ENCODE peak calls at places on chromosomes 2 and 18, in ten cellular contexts. K is stimulated activated CD8-positive, alpha-beta memory T cell treated with anti-CD3 and anti-CD28 coated beads, Interleukin-12 subunit alpha, Interleukin-12 subunit beta, amount 100 ng/mL, for 1 hour; F is astrocyte of the spinal cord; V is MCF 10A; G is activated T-helper 1 cell treated with anti-CD3 and anti-CD28 coated beads, Interleukin-2, amount 50 U/mL, for 16 hours; S is GM19239; R is NCI-H345; W is activated CD4-positive, alpha-beta T cell treated with anti-CD3 and anti-CD28 coated beads, Interleukin-2, amount 50 U/mL, for 48 hours; U is Caki2; T is neural crest cell. M is an unnamed sample.

GRCh38 chr2:235692671-235693171 is 198.9 kb downstream of the AGAP1 start:
- DNase-seq in K (no peak), F (no peak), V (no peak), G (no peak), S (no peak), R (no peak), W (no peak), U (no peak), T (no peak), M (no peak)

GRCh38 chr2:177169810-177170514 is 42.6 kb upstream of the HNRNPA3 start:
- DNase-seq in K (no peak), F (no peak), V (peak; percentile 95), G (no peak), S (no peak), R (peak; percentile 93), W (no peak), U (no peak), T (no peak), M (peak; percentile 97)

GRCh38 chr2:239445771-239446524 is 45.1 kb upstream of the HDAC4 start:
- DNase-seq in K (no peak), F (no peak), V (peak; percentile 20), G (no peak), S (no peak), R (no peak), W (no peak), U (no peak), T (no peak), M (peak; percentile 50)

GRCh38 chr2:241833101-241833937 is 24.3 kb downstream of the NEU4 start:
- DNase-seq in K (no peak), F (no peak), V (peak; percentile 73), G (no peak), S (no peak), R (no peak), W (no peak), U (no peak), T (no peak), M (no peak)

GRCh38 chr2:215161301-215161829 is 22.9 kb upstream of the ABCA12 start:
- DNase-seq in K (no peak), F (no peak), V (no peak), G (no peak), S (no peak), R (no peak), W (no peak), U (peak; percentile 2), T (no peak), M (peak; percentile 59)

GRCh38 chr2:129728251-129728972 is 251.1 kb upstream of the RAB6C start:
- DNase-seq in K (no peak), F (no peak), V (no peak), G (no peak), S (no peak), R (no peak), W (no peak), U (no peak), T (no peak), M (no peak)

GRCh38 chr18:9139400-9140039 is 2.9 kb downstream of the ANKRD12 start:
- DNase-seq in K (no peak), F (no peak), V (no peak), G (no peak), S (no peak), R (no peak), W (no peak), U (no peak), T (no peak), M (no peak)

GRCh38 chr2:9336534-9337354 is 86.6 kb downstream of the ITGB1BP1 start:
- DNase-seq in K (no peak), F (peak; percentile 94), V (peak; percentile 98), G (no peak), S (no peak), R (peak; percentile 99), W (no peak), U (peak; percentile 79), T (no peak), M (no peak)

GRCh38 chr18:36187138-36187825 is at the start of gene MOCOS:
- DNase-seq in K (peak; percentile 5), F (peak; percentile 54), V (peak; percentile 86), G (no peak), S (peak; percentile 83), R (no peak), W (peak; percentile 57), U (peak; percentile 60), T (peak; percentile 72), M (peak; percentile 69)

GRCh38 chr2:177579486-177580036 is 187.0 kb downstream of the AGPS start:
- DNase-seq in K (no peak), F (no peak), V (no peak), G (no peak), S (no peak), R (no peak), W (no peak), U (no peak), T (no peak), M (no peak)

GRCh38 chr2:86335865-86336321 is 1.5 kb downstream of the REEP1 start:
- DNase-seq in K (no peak), F (no peak), V (no peak), G (no peak), S (no peak), R (no peak), W (no peak), U (no peak), T (no peak), M (no peak)

GRCh38 chr2:102251042-102251848 is 60.1 kb upstream of the IL1RL1 start:
- DNase-seq in K (peak; percentile 45), F (peak; percentile 44), V (no peak), G (peak; percentile 35), S (peak; percentile 42), R (peak; percentile 5), W (peak; percentile 77), U (no peak), T (peak; percentile 43), M (peak; percentile 18)

M was measured in NCI-H526.